ENCODE peak calls at places on chromosomes 4 and X, in seven cellular contexts. N is fibroblast of the aortic adventitia, P is fibroblast of lung, O is WERI-Rb-1, I is foreskin keratinocyte, F is DND-41, R is heart left ventricle. W is an unnamed sample.

GRCh38 chr4:41839945-41840854 is 91.7 kb upstream of the PHOX2B start:
- DNase-seq in R (no peak), F (no peak), P (no peak), I (peak; percentile 59), N (no peak), O (no peak), W (no peak)

GRCh38 chr4:156673483-156673882 is 298.1 kb downstream of the PDGFC start:
- DNase-seq in O (no peak), R (no peak), I (no peak), N (peak; percentile 41), F (no peak), P (peak; percentile 83), W (peak; percentile 48)

GRCh38 chrX:74705269-74705668 is 90.8 kb upstream of the RLIM start:
- DNase-seq in R (no peak), F (no peak), I (no peak), O (no peak), P (no peak), N (no peak), W (no peak)

GRCh38 chrX:112961981-112962380 is 121.3 kb upstream of the AMOT start:
- DNase-seq in P (peak; percentile 53), O (no peak), N (no peak), F (no peak), R (no peak), I (peak; percentile 20), W (no peak)

GRCh38 chr4:159495515-159496236 is 392.8 kb downstream of the RAPGEF2 start:
- DNase-seq in P (peak; percentile 50), R (no peak), F (no peak), N (no peak), O (no peak), I (no peak), W (no peak)

GRCh38 chr4:111959202-111959601 is 186.1 kb upstream of the FAM241A start:
- DNase-seq in O (no peak), R (no peak), I (peak; percentile 77), N (peak; percentile 32), P (peak; percentile 38), F (no peak), W (peak; percentile 83)

GRCh38 chr4:128524311-128524710 is 236.7 kb upstream of the PGRMC2 start:
- DNase-seq in O (no peak), N (peak; percentile 97), R (no peak), F (no peak), I (peak; percentile 66), P (peak; percentile 96), W (peak; percentile 75)

GRCh38 chr4:103423261-103423660 is 225.1 kb upstream of the CENPE start:
- DNase-seq in F (no peak), R (no peak), I (no peak), N (no peak), O (no peak), P (no peak), W (no peak)

GRCh38 chr4:69321153-69321729 is 41.0 kb downstream of the UGT2B28 start:
- DNase-seq in P (no peak), F (no peak), R (no peak), O (no peak), I (peak; percentile 40), N (no peak), W (no peak)

GRCh38 chrX:41559235-41559634 is 112.1 kb downstream of the NYX start:
- DNase-seq in P (no peak), O (no peak), N (no peak), R (no peak), I (no peak), F (no peak), W (no peak)

GRCh38 chrX:41556958-41557357 is 109.8 kb downstream of the NYX start:
- DNase-seq in I (no peak), F (no peak), R (no peak), N (no peak), P (peak; percentile 29), O (no peak), W (no peak)

GRCh38 chrX:41559662-41560061 is 112.5 kb downstream of the NYX start:
- DNase-seq in O (no peak), P (peak; percentile 91), I (no peak), N (peak; percentile 69), R (peak; percentile 35), F (peak; percentile 57), W (peak; percentile 2)

GRCh38 chrX:41561045-41561444 is 113.9 kb downstream of the NYX start:
- DNase-seq in F (peak; percentile 53), I (peak; percentile 67), O (no peak), R (peak; percentile 19), P (peak; percentile 91), N (peak; percentile 80), W (peak; percentile 62)

DNA sequence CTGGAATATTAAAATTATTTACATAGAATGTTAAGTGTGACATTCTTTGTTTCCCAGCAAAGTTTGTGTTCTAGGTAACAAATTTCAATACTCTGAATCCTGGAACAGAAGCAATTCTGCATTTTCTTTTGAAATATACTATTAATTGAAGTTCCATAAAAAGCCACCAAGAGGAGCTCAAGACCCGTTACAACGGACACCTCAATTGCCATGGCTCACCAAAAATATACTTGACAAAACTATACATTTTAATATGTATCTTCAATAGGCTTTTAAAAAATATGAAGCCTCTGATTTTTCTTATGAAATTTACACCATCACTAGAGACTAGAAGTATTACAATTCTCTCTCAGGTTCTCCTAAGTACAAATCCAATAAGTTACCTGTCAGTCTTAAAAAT is 111.4 kb downstream of the NYX start:
- DNase-seq in N (peak; percentile 51), R (no peak), O (no peak), P (no peak), I (no peak), F (no peak), W (no peak)
- TF ChIP-seq CTCF in N (peak; percentile 50), R (peak; percentile 8), O (peak; percentile 1), P (peak; percentile 45), I (peak; percentile 57), F (peak; percentile 26), W (peak; percentile 71)

DNA sequence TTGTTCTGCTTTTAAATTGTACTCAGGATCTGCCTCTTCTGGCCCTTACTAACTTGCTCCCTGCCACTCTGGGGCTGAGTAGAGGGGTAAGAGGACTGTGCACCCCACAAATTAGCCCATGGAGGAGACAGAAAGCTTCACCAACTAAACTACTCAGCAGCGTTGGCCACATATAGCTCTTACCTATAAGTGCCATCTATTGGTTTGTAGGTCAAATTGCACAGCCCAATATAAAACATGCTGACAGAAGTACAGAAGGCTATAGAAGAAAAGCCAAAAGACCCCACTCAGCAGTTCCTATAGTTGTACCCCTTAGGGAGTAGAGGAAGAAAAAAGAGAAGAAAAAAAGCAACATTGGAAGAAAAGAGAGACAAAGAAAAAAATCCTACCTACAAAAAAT is 341.2 kb upstream of the FMR1 start:
- DNase-seq in O (no peak), R (no peak), P (no peak), F (no peak), N (no peak), I (no peak), W (no peak)
- TF ChIP-seq CTCF in O (peak; percentile 14), R (no peak), P (no peak), F (peak; percentile 33), N (no peak), I (no peak), W (no peak)

GRCh38 chr4:1661695-1662094 is 22.4 kb downstream of the FAM53A start:
- DNase-seq in F (no peak), N (no peak), I (no peak), P (no peak), O (no peak), R (no peak), W (no peak)
- TF ChIP-seq CTCF in F (no peak), N (no peak), I (no peak), P (no peak), O (peak; percentile 27), R (no peak), W (no peak)

GRCh38 chr4:853416-853781 is 27.5 kb upstream of the CPLX1 start:
- DNase-seq in P (no peak), O (no peak), I (no peak), N (no peak), R (no peak), F (no peak), W (no peak)
- TF ChIP-seq CTCF in P (no peak), O (no peak), I (no peak), N (no peak), R (no peak), F (no peak), W (no peak)

DNA sequence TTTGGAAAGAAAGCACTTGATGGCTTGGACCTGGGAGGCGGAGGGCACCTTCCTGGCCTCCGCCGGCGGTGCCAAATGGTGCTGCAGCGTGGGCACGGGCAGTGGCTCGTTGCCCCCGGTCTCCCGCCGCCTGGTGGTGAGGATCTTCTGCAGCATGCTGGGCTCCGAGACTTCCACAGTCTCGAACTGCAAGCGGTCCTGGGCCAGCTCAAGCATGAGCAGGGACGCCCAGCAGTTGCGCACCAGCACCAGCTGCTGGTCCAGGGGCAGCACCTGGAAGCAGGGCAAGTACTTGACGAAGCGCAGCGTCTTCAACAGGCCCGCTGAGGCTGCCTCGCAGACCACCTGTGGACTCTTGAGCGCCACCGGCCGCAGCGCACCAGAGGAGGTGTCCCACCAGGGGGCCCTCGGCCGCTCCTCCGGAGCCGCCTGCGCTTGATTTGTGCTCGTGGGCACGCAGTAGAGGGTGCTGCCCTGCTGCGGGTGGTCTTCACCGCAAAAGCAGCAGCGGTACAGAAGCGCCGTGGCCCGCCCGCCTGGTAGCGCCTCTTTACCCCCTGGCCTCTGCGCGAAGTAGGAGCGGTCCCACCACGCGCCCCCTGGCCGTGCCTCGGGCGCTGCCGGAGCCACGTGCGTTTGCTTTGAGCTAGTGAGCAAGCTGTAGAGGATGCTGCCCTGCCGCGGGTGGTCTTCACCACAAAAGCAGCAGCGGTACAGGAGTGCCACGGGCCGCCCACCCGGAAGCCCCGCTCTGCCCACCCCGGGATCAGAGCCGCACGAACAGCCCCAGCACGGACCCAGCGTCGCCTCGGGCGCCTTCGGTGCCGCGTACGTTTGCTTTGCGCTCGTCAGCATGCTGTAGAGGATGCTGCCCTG is 689 bp downstream of the NR0B1 start:
- DNase-seq in I (no peak), O (peak; percentile 35), P (no peak), R (no peak), N (no peak), F (no peak), W (no peak)
- TF ChIP-seq CTCF in I (peak; percentile 33), O (peak; percentile 53), P (peak; percentile 24), R (no peak), N (peak; percentile 23), F (no peak), W (peak; percentile 33)

GRCh38 chr4:63049726-63050125 is 1359.5 kb downstream of the TECRL start:
- DNase-seq in I (peak; percentile 10), O (no peak), F (no peak), P (no peak), N (no peak), R (no peak), W (no peak)
- TF ChIP-seq CTCF in I (no peak), O (no peak), F (no peak), P (no peak), N (no peak), R (no peak), W (no peak)

DNA sequence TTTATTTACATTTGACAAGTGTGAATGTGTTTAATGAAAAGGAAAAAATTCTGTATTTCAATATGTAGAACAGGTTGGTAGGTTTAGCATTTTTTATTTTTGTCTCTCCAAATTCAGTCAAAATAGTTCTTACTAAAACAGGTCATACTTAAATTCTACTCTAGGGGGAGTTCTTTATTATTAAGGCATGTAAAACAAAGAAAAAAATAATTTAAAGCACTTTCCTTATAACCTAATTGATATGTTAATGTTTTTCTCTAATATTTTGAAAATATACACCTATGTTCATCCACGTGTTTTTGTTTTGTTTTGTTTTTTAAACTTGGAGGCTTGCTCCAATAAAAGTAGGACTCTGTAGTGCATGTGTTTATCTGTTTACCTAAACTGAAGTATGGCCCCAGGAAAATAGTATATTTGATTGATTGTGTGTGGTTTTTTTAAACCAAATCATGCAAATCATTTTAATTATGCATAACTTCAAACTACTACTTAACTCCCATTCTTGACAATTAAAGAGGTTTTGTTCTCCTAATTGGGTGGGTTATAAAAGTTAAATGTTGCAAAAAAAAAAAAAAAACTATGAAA is 562.7 kb downstream of the RPA4 start:
- DNase-seq in P (peak; percentile 5), I (no peak), O (no peak), N (peak; percentile 20), F (no peak), R (no peak), W (no peak)
- TF ChIP-seq CTCF in P (no peak), I (peak; percentile 43), O (no peak), N (no peak), F (peak; percentile 20), R (no peak), W (peak; percentile 70)